ENCODE peak calls at places on chromosomes 13 and 19, in seven cellular contexts. S is AG04450, E is NCI-H1417 treated with DMSO at 0.1 percent for 48 hours, N is putamen, V is RWPE1, U is NCI-H1092 treated with DMSO at 0.1 percent for 48 hours, X is cardiac fibroblast. I is an unnamed sample.

GRCh38 chr13:51928231-51928630 is 66.5 kb downstream of the CCDC70 start:
- DNase-seq in N (no peak), U (no peak), V (no peak), S (no peak), E (no peak), X (no peak), I (peak; percentile 14)

GRCh38 chr19:18478545-18479311 is 40.8 kb upstream of the ISYNA1 start:
- DNase-seq in E (no peak), U (no peak), V (peak; percentile 91), N (no peak), S (peak; percentile 58), X (peak; percentile 91), I (peak; percentile 91)

GRCh38 chr19:11196406-11197287 is 698 bp downstream of the KANK2 start:
- DNase-seq in N (no peak), U (no peak), V (peak; percentile 62), X (peak; percentile 44), E (no peak), S (no peak), I (no peak)

GRCh38 chr13:112869202-112870061 is 99.6 kb upstream of the MCF2L start:
- DNase-seq in V (no peak), U (no peak), N (no peak), S (no peak), X (no peak), E (no peak), I (no peak)

GRCh38 chr13:52127378-52127777 is 1.5 kb downstream of the NEK5 start:
- DNase-seq in U (no peak), N (no peak), X (peak; percentile 42), E (no peak), V (no peak), S (no peak), I (no peak)

GRCh38 chr13:27588405-27588804 is 31.9 kb downstream of the LNX2 start:
- DNase-seq in E (no peak), X (no peak), U (no peak), S (no peak), V (no peak), N (no peak), I (no peak)

GRCh38 chr13:42474954-42475353 is 99.0 kb upstream of the TNFSF11 start:
- DNase-seq in N (no peak), U (no peak), V (no peak), X (peak; percentile 53), S (peak; percentile 49), E (no peak), I (no peak)

GRCh38 chr13:36431204-36432105 is 840 bp upstream of the CCNA1 start:
- DNase-seq in U (no peak), E (no peak), S (no peak), V (peak; percentile 32), X (no peak), N (no peak), I (no peak)

GRCh38 chr19:16445238-16446107 is 26.3 kb downstream of the EPS15L1 start:
- DNase-seq in V (no peak), U (no peak), X (no peak), N (no peak), E (no peak), S (no peak), I (no peak)

GRCh38 chr19:19337120-19337519 is 16.5 kb downstream of the MAU2 start:
- DNase-seq in X (no peak), N (no peak), V (no peak), U (no peak), S (no peak), E (no peak), I (no peak)

GRCh38 chr19:55241935-55242464 is 13.4 kb upstream of the TMEM86B start:
- DNase-seq in V (no peak), X (no peak), E (no peak), N (no peak), S (no peak), U (no peak), I (no peak)

GRCh38 chr19:58361900-58362271 is 665 bp downstream of the ZNF497 start:
- DNase-seq in N (no peak), U (no peak), E (no peak), S (no peak), X (peak; percentile 67), V (peak; percentile 55), I (peak; percentile 47)

GRCh38 chr13:31151837-31152236 is 9.9 kb downstream of the HSPH1 start:
- DNase-seq in V (no peak), S (no peak), X (no peak), N (no peak), E (no peak), U (no peak), I (no peak)